ENCODE peak calls at places on chromosome 4, in five cellular contexts. V, C, F, B and E are unnamed samples.

GRCh38 chr4:85084371-85085170 is 118.1 kb upstream of the WDFY3 start:
- DNase-seq in B (no peak), C (peak), F (peak), V (no peak), E (no peak)

GRCh38 chr4:184424993-184425758 is 49.2 kb downstream of the IRF2 start:
- DNase-seq in B (no peak), F (no peak), C (no peak), V (no peak), E (no peak)

GRCh38 chr4:142845293-142846070 is 619 bp downstream of the INPP4B start:
- DNase-seq in V (no peak), B (no peak), C (no peak), F (no peak), E (no peak)

GRCh38 chr4:78899302-78899701 is 39.9 kb downstream of the PAQR3 start:
- DNase-seq in F (no peak), V (no peak), B (no peak), C (no peak), E (no peak)

GRCh38 chr4:23937173-23937572 is 47.3 kb upstream of the PPARGC1A start:
- DNase-seq in V (no peak), B (no peak), C (peak), F (no peak), E (no peak)

GRCh38 chr4:79576480-79576803 is 168.4 kb upstream of the GK2 start:
- DNase-seq in B (no peak), F (peak), V (no peak), C (no peak), E (no peak)

GRCh38 chr4:189293459-189293858 is 647.2 kb upstream of the FRG1 start:
- DNase-seq in C (no peak), V (no peak), F (no peak), B (no peak), E (no peak)

GRCh38 chr4:141913928-141914327 is 277.5 kb downstream of the IL15 start:
- DNase-seq in B (no peak), C (no peak), F (no peak), V (no peak), E (no peak)

GRCh38 chr4:102778720-102779119 is 18.0 kb upstream of the MANBA start:
- DNase-seq in V (no peak), F (no peak), C (no peak), B (no peak), E (no peak)

GRCh38 chr4:89055157-89056080 is 1.6 kb downstream of the FAM13A start:
- DNase-seq in B (no peak), F (no peak), C (no peak), V (no peak), E (no peak)

GRCh38 chr4:138562544-138562961 is 320.4 kb upstream of the SLC7A11 start:
- DNase-seq in V (no peak), B (no peak), F (no peak), C (no peak), E (no peak)

GRCh38 chr4:37891221-37892159 is 606 bp downstream of the TBC1D1 start:
- DNase-seq in F (no peak), B (no peak), V (peak), C (no peak), E (no peak)

GRCh38 chr4:29756966-29757365 is 963.2 kb upstream of the PCDH7 start:
- DNase-seq in V (no peak), C (no peak), B (no peak), F (no peak), E (no peak)

GRCh38 chr4:76738081-76738931 is 159.6 kb downstream of the SOWAHB start:
- DNase-seq in V (no peak), F (no peak), C (peak), B (peak), E (no peak)

GRCh38 chr4:151049430-151049884 is 34.4 kb upstream of the LRBA start:
- DNase-seq in B (no peak), F (no peak), V (no peak), C (no peak), E (no peak)

GRCh38 chr4:77308843-77309242 is 151.8 kb downstream of the CCNG2 start:
- DNase-seq in F (no peak), C (peak), B (peak), V (no peak), E (no peak)

GRCh38 chr4:19285146-19285545 is 966.6 kb upstream of the SLIT2 start:
- DNase-seq in B (no peak), V (no peak), F (no peak), C (no peak), E (no peak)

GRCh38 chr4:88177981-88178632 is 19.7 kb upstream of the ABCG2 start:
- DNase-seq in B (peak), V (no peak), F (no peak), C (peak), E (no peak)

GRCh38 chr4:162706677-162707076 is 460.0 kb downstream of the NAF1 start:
- DNase-seq in B (no peak), V (no peak), C (no peak), F (no peak), E (no peak)

GRCh38 chr4:174635732-174636131 is 113.4 kb upstream of the HPGD start:
- DNase-seq in F (no peak), V (no peak), C (no peak), B (no peak), E (no peak)

GRCh38 chr4:77146426-77147399 is 10.3 kb upstream of the CCNG2 start:
- DNase-seq in F (no peak), B (no peak), C (no peak), V (no peak), E (no peak)

GRCh38 chr4:1660948-1661677 is 23.0 kb downstream of the FAM53A start:
- DNase-seq in C (no peak), B (no peak), F (no peak), V (no peak), E (no peak)

GRCh38 chr4:70623301-70623700 is 5.2 kb upstream of the ENAM start:
- DNase-seq in F (no peak), B (no peak), V (no peak), C (no peak), E (no peak)

GRCh38 chr4:62117879-62118278 is 917.8 kb downstream of the ADGRL3 start:
- DNase-seq in B (no peak), F (no peak), V (no peak), C (no peak), E (no peak)

GRCh38 chr4:783133-783541 is 42.8 kb downstream of the CPLX1 start:
- DNase-seq in C (no peak), B (no peak), V (no peak), F (no peak), E (no peak)

GRCh38 chr4:73726000-73726399 is 14.4 kb upstream of the CXCL8 start:
- DNase-seq in V (no peak), C (peak), B (peak), F (no peak), E (no peak)

GRCh38 chr4:107806196-107806595 is 18.5 kb upstream of the SGMS2 start:
- DNase-seq in V (no peak), F (no peak), C (no peak), B (no peak), E (no peak)

GRCh38 chr4:1293981-1294380 is 4.3 kb downstream of the MAEA start:
- DNase-seq in B (no peak), V (no peak), C (no peak), F (no peak), E (no peak)

GRCh38 chr4:173217727-173218126 is 49.1 kb downstream of the GALNT7 start:
- DNase-seq in V (no peak), B (no peak), C (peak), F (no peak), E (no peak)

GRCh38 chr4:127069675-127070074 is 563.1 kb upstream of the INTU start:
- DNase-seq in F (no peak), V (no peak), B (no peak), C (peak), E (no peak)

GRCh38 chr4:146943691-146944375 is 1.8 kb downstream of the TTC29 start:
- DNase-seq in F (no peak), V (no peak), C (no peak), B (no peak), E (no peak)

GRCh38 chr4:108762559-108763225 is at the start of gene ETNPPL:
- DNase-seq in C (no peak), F (peak), B (no peak), V (no peak), E (no peak)

GRCh38 chr4:55545681-55546632 is 752 bp downstream of the CLOCK start:
- DNase-seq in F (peak), C (peak), B (peak), V (peak), E (peak)

GRCh38 chr4:166941629-166942028 is 292.7 kb downstream of the SPOCK3 start:
- DNase-seq in B (peak), C (no peak), F (no peak), V (no peak), E (no peak)

GRCh38 chr4:153413827-153414226 is 52.3 kb upstream of the TMEM131L start:
- DNase-seq in V (no peak), C (no peak), B (no peak), F (no peak), E (no peak)